ENCODE peak calls at places on chromosomes 13 and 19, in five cellular contexts. Z is neuronal stem cell, D is neural progenitor cell, I is keratinocyte, S is mammary epithelial cell. L is an unnamed sample. For H3K27me3, the result is how much of the 10 kb centered on the place peaks cover.

GRCh38 chr13:80160110-80160509 is 180.8 kb downstream of the SPRY2 start:
- DNase-seq in Z (no peak), I (no peak), D (no peak), S (no peak), L (no peak)

GRCh38 chr13:112712451-112712881 is 22.6 kb downstream of the ATP11A start:
- DNase-seq in I (no peak), D (no peak), S (no peak), Z (no peak), L (no peak)

GRCh38 chr13:20231839-20232555 is at the start of gene GJB6:
- DNase-seq in D (peak), Z (peak), I (no peak), S (peak), L (no peak)

GRCh38 chr19:31015778-31016177 is 333.5 kb downstream of the TSHZ3 start:
- DNase-seq in S (no peak), Z (no peak), I (no peak), D (no peak), L (no peak)

GRCh38 chr13:41960195-41960699 is 662 bp downstream of the VWA8 start:
- DNase-seq in D (no peak), Z (no peak), S (peak), I (no peak), L (no peak)

GRCh38 chr19:30253581-30253996 is 118.6 kb upstream of the ZNF536 start:
- DNase-seq in I (no peak), D (peak), Z (no peak), S (no peak), L (no peak)

GRCh38 chr19:48575931-48576622 is 24.1 kb downstream of the SULT2B1 start:
- DNase-seq in I (no peak), D (no peak), S (no peak), Z (no peak), L (no peak)

GRCh38 chr19:48466571-48467325 is 2.4 kb upstream of the CYTH2 start:
- DNase-seq in Z (no peak), D (no peak), S (peak), I (no peak), L (no peak)

GRCh38 chr19:43711751-43712355 is 4.0 kb upstream of the IRGC start:
- DNase-seq in S (peak), I (no peak), Z (no peak), D (no peak), L (peak)

GRCh38 chr19:38706792-38707511 is 37.3 kb downstream of the CAPN12 start:
- DNase-seq in I (no peak), D (no peak), Z (no peak), S (no peak), L (no peak)

DNA sequence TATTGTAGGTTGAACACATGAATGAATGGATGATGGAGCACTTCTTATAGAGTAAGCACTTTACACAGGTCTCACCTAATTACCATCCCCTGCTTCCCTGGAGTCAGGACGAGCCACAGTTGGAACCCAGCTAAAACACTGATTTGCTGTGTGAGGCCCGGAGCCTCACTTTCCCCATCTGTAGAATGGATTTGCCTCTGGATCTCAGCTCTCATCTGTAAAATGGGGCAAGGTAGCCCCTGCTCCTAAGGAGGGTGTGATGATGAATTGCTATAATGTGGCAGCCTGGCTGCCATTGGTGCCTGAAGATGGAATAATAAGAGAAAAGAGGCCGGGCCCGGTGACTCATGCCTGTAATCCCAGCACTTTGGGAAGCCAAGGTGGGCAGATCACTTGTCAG is 1.4 kb upstream of the PTPRS start:
- DNase-seq in I (no peak), D (no peak), S (no peak), Z (no peak), L (no peak)
- H3K27me3 ChIP-seq in I (under half), D (under half), S (under half), Z (under half), L (under half)

DNA sequence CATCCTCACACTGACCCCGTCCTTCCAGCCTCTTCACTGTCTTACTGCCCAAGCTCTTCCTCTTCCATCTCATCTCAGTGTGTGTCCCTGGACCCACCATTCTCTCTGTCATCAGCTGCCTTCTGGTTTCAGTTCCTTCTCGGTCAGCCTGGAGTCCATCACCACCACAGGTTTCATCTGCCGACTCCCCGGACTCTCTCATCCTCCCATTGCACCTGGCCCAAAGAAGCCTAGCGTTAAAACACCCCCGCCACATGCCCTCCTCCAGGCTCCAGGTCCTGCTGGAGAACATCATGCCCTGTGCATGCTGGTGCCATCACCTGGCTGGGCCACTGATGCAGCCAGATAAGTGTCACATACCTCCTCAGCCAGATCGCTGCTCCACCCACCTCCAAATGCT is 122.1 kb upstream of the GPR12 start:
- DNase-seq in D (no peak), Z (no peak), S (no peak), I (no peak), L (no peak)
- H2AFZ ChIP-seq in D (no peak), Z (no peak), S (no peak), I (no peak), L (no peak)

GRCh38 chr19:42156571-42156970 is 24.3 kb upstream of the POU2F2 start:
- DNase-seq in I (no peak), Z (no peak), S (no peak), D (no peak), L (no peak)

GRCh38 chr19:42152876-42153275 is 20.6 kb upstream of the POU2F2 start:
- DNase-seq in I (no peak), Z (no peak), S (no peak), D (no peak), L (no peak)

GRCh38 chr19:42155796-42156195 is 23.6 kb upstream of the POU2F2 start:
- DNase-seq in D (no peak), I (no peak), S (no peak), Z (no peak), L (no peak)

GRCh38 chr19:42153606-42154405 is 21.6 kb upstream of the POU2F2 start:
- DNase-seq in D (no peak), Z (no peak), I (no peak), S (no peak), L (no peak)

GRCh38 chr19:42154471-42155323 is 22.5 kb upstream of the POU2F2 start:
- DNase-seq in D (no peak), Z (no peak), S (no peak), I (no peak), L (no peak)
- H3K27me3 ChIP-seq in D (under half), Z (under half), S (under half), I (half or more), L (under half)

GRCh38 chr13:73228546-73228945 is 169.7 kb downstream of the KLF5 start:
- DNase-seq in S (peak), Z (no peak), I (no peak), D (no peak), L (no peak)

GRCh38 chr13:73235385-73235784 is 176.6 kb downstream of the KLF5 start:
- DNase-seq in D (no peak), Z (no peak), S (peak), I (no peak), L (no peak)

GRCh38 chr13:73225983-73226382 is 167.2 kb downstream of the KLF5 start:
- DNase-seq in S (no peak), Z (no peak), D (no peak), I (no peak), L (no peak)

GRCh38 chr13:73231456-73231855 is 172.7 kb downstream of the KLF5 start:
- DNase-seq in D (no peak), S (no peak), I (no peak), Z (no peak), L (no peak)

GRCh38 chr13:73230714-73231113 is 171.9 kb downstream of the KLF5 start:
- DNase-seq in Z (no peak), S (peak), I (no peak), D (no peak), L (no peak)
- H2AFZ ChIP-seq in Z (no peak), S (peak), I (no peak), D (no peak), L (no peak)

DNA sequence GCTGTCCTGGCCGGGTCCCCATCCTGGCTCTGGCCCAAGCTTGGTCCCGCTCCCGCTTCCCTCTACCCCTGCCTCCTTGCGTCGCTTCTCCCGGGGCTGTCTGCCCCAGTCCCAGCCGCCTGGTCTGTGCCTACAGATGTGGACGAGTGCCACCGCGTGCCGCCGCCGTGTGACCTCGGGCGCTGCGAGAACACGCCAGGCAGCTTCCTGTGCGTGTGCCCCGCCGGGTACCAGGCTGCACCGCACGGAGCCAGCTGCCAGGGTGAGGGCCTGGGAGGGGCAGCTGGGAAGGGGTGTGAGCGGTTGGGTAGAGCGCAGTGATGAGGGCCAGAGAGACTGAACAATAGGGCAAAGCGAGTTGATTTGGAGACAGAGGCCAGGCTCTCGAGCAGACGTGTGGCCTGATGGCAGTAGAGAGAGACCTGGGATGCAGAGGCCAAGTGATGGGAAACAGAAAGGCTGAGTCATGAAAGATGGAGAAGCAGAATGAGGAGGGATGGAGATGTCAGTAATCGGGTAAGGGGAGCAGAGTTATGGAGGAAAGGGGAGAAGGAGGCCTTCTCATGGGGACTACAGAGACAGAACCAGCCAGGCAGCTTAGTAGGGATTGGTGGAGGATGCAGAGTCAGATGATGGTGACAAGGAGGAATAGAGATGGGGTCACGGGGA is 9.4 kb downstream of the LTBP4 start:
- DNase-seq in Z (no peak), S (peak), I (no peak), D (peak), L (no peak)
- H3K27me3 ChIP-seq in Z (under half), S (under half), I (under half), D (half or more), L (under half)

DNA sequence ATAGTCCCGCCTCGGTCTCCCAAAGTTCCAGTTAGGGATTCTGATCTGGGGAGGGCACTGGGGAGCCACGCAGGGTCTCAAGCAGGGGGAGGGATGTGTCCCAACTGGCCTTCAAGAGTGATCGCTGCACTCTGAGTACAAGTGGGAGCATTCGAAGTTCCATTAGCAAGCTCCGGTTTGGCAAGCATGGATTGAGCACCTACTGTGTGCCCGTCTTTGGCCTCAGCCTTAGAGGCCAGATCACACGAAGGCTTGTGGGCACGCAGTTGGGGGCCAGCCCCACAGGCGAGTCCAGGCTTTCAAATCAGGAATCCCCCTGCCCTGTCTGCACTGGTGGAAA is 32.1 kb upstream of the TCF3 start:
- DNase-seq in I (no peak), D (no peak), S (no peak), Z (no peak), L (no peak)
- H2AFZ ChIP-seq in I (no peak), D (no peak), S (no peak), Z (no peak), L (no peak)

DNA sequence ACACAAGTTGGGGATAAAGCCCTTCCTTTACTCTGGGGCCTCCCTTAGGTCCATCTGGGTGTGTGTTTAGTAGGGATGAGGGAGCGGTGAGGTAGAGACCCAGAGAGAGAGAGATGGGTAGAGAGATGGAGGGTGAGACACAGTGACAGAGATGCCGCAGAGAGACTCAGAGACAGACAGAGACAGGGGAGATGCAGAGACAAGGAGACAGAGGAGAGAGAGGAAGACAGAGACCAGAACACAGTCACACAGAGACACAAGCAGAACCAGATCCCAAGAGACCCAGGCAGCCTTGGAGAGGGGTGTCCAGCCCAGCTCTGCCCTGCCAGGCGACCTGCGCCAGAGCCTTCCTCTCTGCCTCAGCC is 2.4 kb downstream of the KLK1 start:
- DNase-seq in S (no peak), Z (no peak), D (no peak), I (no peak), L (no peak)
- H3K27me3 ChIP-seq in S (under half), Z (half or more), D (half or more), I (under half), L (half or more)

GRCh38 chr19:45322744-45323281 is at the start of gene CKM:
- DNase-seq in D (no peak), I (no peak), S (no peak), Z (no peak), L (no peak)

GRCh38 chr19:45322311-45322710 is 364 bp downstream of the CKM start:
- DNase-seq in Z (no peak), S (no peak), D (peak), I (no peak), L (no peak)

GRCh38 chr19:45321848-45322247 is 827 bp downstream of the CKM start:
- DNase-seq in S (no peak), D (no peak), I (no peak), Z (no peak), L (no peak)

GRCh38 chr19:45324349-45324907 is 1.8 kb upstream of the CKM start:
- DNase-seq in D (no peak), S (no peak), I (no peak), Z (no peak), L (peak)

DNA sequence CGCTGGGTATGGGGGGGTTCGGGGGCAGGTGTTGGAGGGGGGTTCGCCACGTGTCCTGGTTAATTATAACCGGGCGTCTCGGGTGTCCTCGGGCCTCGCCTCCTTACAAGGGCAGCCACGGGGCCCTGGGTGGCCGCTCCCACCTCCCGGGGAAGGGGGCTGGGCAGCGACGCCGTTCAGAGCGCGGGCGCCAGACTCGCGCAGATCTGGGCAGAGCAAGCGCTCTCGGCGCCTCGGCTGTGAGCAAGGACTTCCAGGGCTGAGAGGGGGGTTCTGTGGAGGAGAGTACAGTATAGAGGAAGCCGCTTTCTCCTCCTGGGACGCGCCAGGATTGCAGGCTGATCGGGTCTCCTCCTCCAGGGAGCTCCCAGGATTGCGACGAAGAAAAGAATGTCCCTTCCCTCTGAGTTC is 1.0 kb upstream of the CKM start:
- DNase-seq in D (peak), I (no peak), Z (no peak), S (no peak), L (no peak)
- H2AFZ ChIP-seq in D (peak), I (peak), Z (peak), S (peak), L (no peak)